ENCODE peak calls at places on chromosomes 5 and 9, in seven cellular contexts. P is PC-9, S is neural progenitor cell, O is AG04450, E is stomach, G is mesendoderm, J is kidney epithelial cell. T is an unnamed sample.
A peak's percentile ranks its signal among the peaks of the same experiment; 100 is the strongest.

GRCh38 chr9:135216666-135217431 is 129.4 kb downstream of the OLFM1 start:
- DNase-seq in P (no peak), S (peak; percentile 20), O (no peak), E (no peak), G (no peak), J (no peak), T (no peak)

GRCh38 chr5:169567079-169567478 is 16.5 kb upstream of the SPDL1 start:
- DNase-seq in P (no peak), S (peak; percentile 38), O (no peak), E (no peak), G (peak; percentile 29), J (no peak), T (no peak)

GRCh38 chr5:63961125-63961597 is 1.1 kb downstream of the HTR1A start:
- DNase-seq in P (no peak), S (no peak), O (no peak), E (no peak), G (no peak), J (no peak), T (no peak)

GRCh38 chr5:137118629-137119028 is 380.5 kb downstream of the SPOCK1 start:
- DNase-seq in P (no peak), S (no peak), O (no peak), E (no peak), G (no peak), J (no peak), T (no peak)

GRCh38 chr5:84480873-84481637 is 96.4 kb upstream of the EDIL3 start:
- DNase-seq in P (no peak), S (no peak), O (no peak), E (no peak), G (peak; percentile 58), J (no peak), T (no peak)

GRCh38 chr5:1011226-1011631 is 2.6 kb downstream of the NKD2 start:
- DNase-seq in P (peak; percentile 87), S (peak; percentile 76), O (no peak), E (peak; percentile 62), G (peak; percentile 79), J (no peak), T (peak; percentile 53)

GRCh38 chr5:38468978-38469706 is 87.3 kb downstream of the LIFR start:
- DNase-seq in P (no peak), S (no peak), O (no peak), E (no peak), G (no peak), J (no peak), T (no peak)

GRCh38 chr5:172690258-172691075 is 49.4 kb downstream of the NEURL1B start:
- DNase-seq in P (no peak), S (no peak), O (no peak), E (no peak), G (no peak), J (no peak), T (no peak)

GRCh38 chr5:158435161-158435616 is 576.2 kb upstream of the CLINT1 start:
- DNase-seq in P (no peak), S (no peak), O (no peak), E (no peak), G (no peak), J (peak; percentile 29), T (no peak)

GRCh38 chr5:113056988-113057387 is 80.4 kb downstream of the DCP2 start:
- DNase-seq in P (no peak), S (no peak), O (no peak), E (no peak), G (no peak), J (no peak), T (no peak)

GRCh38 chr5:138243794-138244193 is 30.6 kb downstream of the GFRA3 start:
- DNase-seq in P (no peak), S (no peak), O (no peak), E (no peak), G (peak; percentile 32), J (no peak), T (no peak)

GRCh38 chr5:5037674-5038073 is 102.5 kb upstream of the ADAMTS16 start:
- DNase-seq in P (no peak), S (no peak), O (no peak), E (no peak), G (no peak), J (no peak), T (no peak)

GRCh38 chr5:100479079-100479688 is 56.0 kb upstream of the FAM174A start:
- DNase-seq in P (no peak), S (peak; percentile 49), O (no peak), E (no peak), G (peak; percentile 63), J (no peak), T (no peak)

GRCh38 chr5:5598547-5599113 is 176.2 kb downstream of the ICE1 start:
- DNase-seq in P (no peak), S (no peak), O (no peak), E (no peak), G (peak; percentile 33), J (no peak), T (no peak)

GRCh38 chr9:37542895-37543294 is 33.3 kb downstream of the FBXO10 start:
- DNase-seq in P (no peak), S (no peak), O (no peak), E (no peak), G (no peak), J (no peak), T (no peak)

DNA sequence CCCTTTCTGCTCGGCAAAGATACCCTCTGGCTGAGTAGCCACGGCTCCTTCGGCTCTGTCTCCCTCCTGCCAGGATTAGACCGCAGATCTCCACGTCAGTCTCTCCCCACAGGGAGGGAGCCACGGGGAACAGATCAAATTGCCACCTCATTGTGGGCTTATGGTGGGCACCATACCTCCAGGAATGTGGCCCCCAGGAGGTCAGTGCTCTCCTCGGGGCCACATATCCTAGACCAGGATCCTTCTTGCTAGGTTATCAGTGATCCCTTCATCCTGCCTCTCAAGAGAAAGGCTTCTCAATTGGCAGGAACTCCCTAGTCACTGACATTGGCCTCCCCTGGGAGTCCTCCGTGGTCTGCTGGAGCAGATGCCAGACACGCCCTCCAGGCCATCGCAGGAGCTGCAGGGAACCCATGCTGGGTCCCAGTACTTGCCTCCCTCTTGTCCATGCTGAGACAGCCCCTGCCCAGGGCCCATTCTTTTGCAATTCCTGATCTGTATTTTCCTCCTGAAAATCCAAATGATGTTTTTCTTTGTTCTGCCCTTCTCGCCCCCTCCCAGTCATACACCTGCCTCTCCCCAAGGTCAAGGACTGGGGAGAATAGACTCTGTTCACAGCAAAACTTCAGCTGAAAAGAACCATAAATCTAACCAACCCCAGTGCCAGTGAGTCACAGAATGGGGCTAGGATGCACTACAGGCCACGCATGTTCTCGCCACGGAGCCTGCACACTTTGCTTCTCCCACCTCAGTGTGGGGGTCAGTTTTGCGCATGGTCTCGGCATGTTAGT is 31.6 kb upstream of the ENHO start:
- DNase-seq in P (no peak), S (no peak), O (no peak), E (no peak), G (peak; percentile 47), J (no peak), T (no peak)
- H3K27me3 ChIP-seq in P (peaks cover 52% of the 10 kb centered on the region), S (no peaks in the 10 kb centered on the region), O (peaks cover 45% of the 10 kb centered on the region), E (peaks cover 51% of the 10 kb centered on the region), G (no peaks in the 10 kb centered on the region), J (peaks cover 80% of the 10 kb centered on the region), T (peaks cover 7% of the 10 kb centered on the region)

GRCh38 chr5:51396797-51397196 is 13.5 kb downstream of the ISL1 start:
- DNase-seq in P (no peak), S (no peak), O (no peak), E (no peak), G (no peak), J (no peak), T (no peak)

GRCh38 chr5:51399636-51399993 is 16.4 kb downstream of the ISL1 start:
- DNase-seq in P (no peak), S (no peak), O (no peak), E (no peak), G (no peak), J (no peak), T (no peak)

GRCh38 chr5:51395666-51396356 is 12.6 kb downstream of the ISL1 start:
- DNase-seq in P (no peak), S (no peak), O (no peak), E (no peak), G (no peak), J (no peak), T (no peak)

GRCh38 chr5:51397996-51398395 is 14.7 kb downstream of the ISL1 start:
- DNase-seq in P (no peak), S (peak; percentile 62), O (no peak), E (no peak), G (peak; percentile 86), J (no peak), T (no peak)

GRCh38 chr5:51398875-51399635 is 15.8 kb downstream of the ISL1 start:
- DNase-seq in P (no peak), S (peak; percentile 67), O (no peak), E (no peak), G (peak; percentile 71), J (no peak), T (no peak)
- H3K27me3 ChIP-seq in P (no peaks in the 10 kb centered on the region), S (peaks cover 98% of the 10 kb centered on the region), O (peaks cover 8% of the 10 kb centered on the region), E (peaks cover 17% of the 10 kb centered on the region), G (peaks cover 10% of the 10 kb centered on the region), J (peaks cover 37% of the 10 kb centered on the region), T (peaks cover 20% of the 10 kb centered on the region)

DNA sequence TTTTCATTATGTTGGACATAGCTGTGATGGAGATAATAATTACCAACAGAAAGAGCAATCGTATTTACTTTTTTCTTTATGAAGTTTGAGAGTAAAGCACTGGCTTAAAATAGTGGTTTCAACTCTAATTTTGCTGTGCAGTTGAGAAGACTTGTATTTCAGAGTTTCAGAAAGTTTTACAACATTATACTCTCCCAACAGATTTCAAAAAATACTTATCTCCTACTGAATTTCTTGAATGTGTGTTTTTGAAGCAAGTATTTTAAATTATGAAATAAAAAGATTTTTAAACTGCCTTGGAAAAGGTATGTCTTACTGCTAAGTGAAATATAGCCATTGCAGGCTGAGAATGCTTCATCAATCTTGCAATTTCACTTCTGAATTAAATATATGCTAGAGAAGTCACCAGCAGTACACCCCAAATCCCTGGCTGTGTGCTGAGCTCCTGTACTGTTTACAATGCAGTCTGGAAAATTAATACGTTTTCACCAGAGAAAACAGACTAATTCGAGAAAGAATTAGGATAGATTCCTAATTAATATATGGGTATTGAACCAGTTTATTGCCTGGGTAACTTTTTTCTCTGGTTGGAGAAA is 3.0 kb downstream of the PRDM6 start:
- DNase-seq in P (no peak), S (peak; percentile 26), O (no peak), E (no peak), G (no peak), J (no peak), T (no peak)
- H3K27me3 ChIP-seq in P (no peaks in the 10 kb centered on the region), S (peaks cover 100% of the 10 kb centered on the region), O (peaks cover 43% of the 10 kb centered on the region), E (peaks cover 98% of the 10 kb centered on the region), G (peaks cover 43% of the 10 kb centered on the region), J (peaks cover 84% of the 10 kb centered on the region), T (peaks cover 88% of the 10 kb centered on the region)

DNA sequence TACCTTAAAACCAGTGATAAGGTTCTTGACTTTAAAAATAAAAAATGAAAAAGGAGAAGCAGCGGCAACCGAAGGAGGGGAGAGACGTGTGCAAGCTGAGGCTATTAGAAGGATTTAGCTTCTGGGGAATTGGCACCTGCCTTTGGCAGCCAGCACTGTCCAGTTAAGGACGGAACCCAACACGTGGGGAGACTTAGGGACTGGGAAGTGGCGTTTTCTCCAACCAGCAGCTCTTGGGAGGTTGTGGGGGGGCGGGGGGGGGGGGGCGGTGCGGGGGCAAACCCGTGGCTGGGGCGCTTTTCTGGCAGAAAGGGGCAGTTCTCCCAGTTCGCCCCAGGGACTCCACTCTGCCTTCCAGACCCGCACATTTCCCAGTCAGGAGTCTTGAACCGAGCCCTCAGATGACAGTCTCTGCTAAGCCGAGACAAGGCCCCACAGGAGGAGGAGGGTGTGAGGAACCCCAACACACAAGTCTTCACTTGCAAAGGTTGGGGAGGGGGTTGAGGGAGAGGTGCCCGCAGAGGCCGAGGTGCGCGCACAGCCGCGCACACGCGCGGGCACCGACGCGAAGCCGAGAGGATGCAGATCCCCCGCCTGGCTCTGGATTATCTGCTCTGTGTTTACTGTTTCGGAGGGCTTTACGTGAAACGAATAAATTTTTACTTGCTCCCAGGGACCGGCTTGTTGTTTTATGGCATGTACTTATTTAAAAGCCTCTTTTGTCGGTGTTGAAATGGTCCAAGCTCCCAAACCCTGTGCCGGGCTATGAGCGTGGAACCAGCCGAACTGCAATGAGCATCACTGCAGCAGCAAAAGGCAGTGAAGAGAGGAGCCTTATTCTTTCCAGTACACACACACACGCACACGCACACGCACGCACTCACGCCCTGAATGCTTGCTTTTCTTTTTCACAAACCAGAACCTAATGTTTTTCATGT is 297.5 kb downstream of the PARP8 start:
- DNase-seq in P (no peak), S (peak; percentile 65), O (no peak), E (no peak), G (peak; percentile 35), J (no peak), T (no peak)
- H3K27me3 ChIP-seq in P (peaks cover 3% of the 10 kb centered on the region), S (peaks cover 77% of the 10 kb centered on the region), O (peaks cover 54% of the 10 kb centered on the region), E (peaks cover 53% of the 10 kb centered on the region), G (peaks cover 22% of the 10 kb centered on the region), J (peaks cover 56% of the 10 kb centered on the region), T (peaks cover 44% of the 10 kb centered on the region)

T was measured in colonic mucosa.